ENCODE peak calls at places on chromosomes 5 and 9, in nine cellular contexts. S is activated naive CD4-positive, alpha-beta T cell treated with Interleukin-2 at 50 U/mL for 16 hours; Y is C1 segment of cervical spinal cord; R is KBM-7; T is activated CD8-positive, alpha-beta T cell treated with anti-CD3 and anti-CD28 coated beads, Interleukin-2, amount 10 ng/mL, durations not matched to agents 7 days and 5 days; V is neuronal stem cell; L is cortex of kidney; G is left ventricle myocardium inferior; E is activated T-helper 1 cell treated with anti-CD3 and anti-CD28 coated beads, Interleukin-12 subunit alpha, Interleukin-12 subunit beta, Interleukin-2, Interleukin-4 antibody, amounts not matched to agents 30 ng/mL and 10 ng/mL and 1 ng/mL, durations not matched to agents 14 hours and 24 hours and 36 hours. Q is an unnamed sample.

GRCh38 chr9:78811562-78812276 is 514.8 kb downstream of the PSAT1 start:
- DNase-seq in Y (no peak), V (no peak), R (no peak), E (no peak), T (no peak), L (no peak), S (no peak), G (no peak), Q (no peak)

GRCh38 chr9:134492281-134492691 is 149.3 kb upstream of the COL5A1 start:
- DNase-seq in L (no peak), S (no peak), T (no peak), E (no peak), Y (no peak), V (no peak), R (no peak), G (peak; percentile 69), Q (no peak)

GRCh38 chr5:93607367-93608258 is 24.6 kb downstream of the NR2F1 start:
- DNase-seq in G (no peak), S (no peak), T (peak; percentile 53), L (no peak), Y (no peak), V (no peak), R (peak; percentile 53), E (no peak), Q (peak; percentile 83)

GRCh38 chr9:117160254-117160653 is 254.6 kb downstream of the ASTN2 start:
- DNase-seq in V (no peak), T (no peak), S (no peak), Y (no peak), L (no peak), R (no peak), E (no peak), G (no peak), Q (no peak)

GRCh38 chr5:180775624-180776023 is 27.0 kb downstream of the MGAT1 start:
- DNase-seq in V (no peak), L (no peak), T (no peak), Y (no peak), G (no peak), S (no peak), E (no peak), R (no peak), Q (no peak)

GRCh38 chr5:83662558-83662957 is 58.1 kb downstream of the HAPLN1 start:
- DNase-seq in V (no peak), S (no peak), G (no peak), L (no peak), R (peak; percentile 17), T (no peak), Y (no peak), E (no peak), Q (no peak)

GRCh38 chr9:2725929-2726328 is 8.6 kb downstream of the KCNV2 start:
- DNase-seq in R (no peak), V (no peak), G (no peak), E (no peak), T (no peak), S (no peak), L (no peak), Y (no peak), Q (no peak)

GRCh38 chr5:125549322-125549871 is 803.0 kb upstream of the ZNF608 start:
- DNase-seq in E (no peak), V (no peak), S (no peak), R (no peak), L (no peak), G (no peak), Y (no peak), T (no peak), Q (no peak)

GRCh38 chr5:125203039-125203438 is 456.6 kb upstream of the ZNF608 start:
- DNase-seq in E (no peak), L (no peak), T (no peak), S (no peak), R (no peak), V (no peak), G (no peak), Y (no peak), Q (no peak)

GRCh38 chr9:98972641-98973545 is 29.2 kb downstream of the COL15A1 start:
- DNase-seq in E (no peak), R (no peak), G (no peak), S (no peak), L (no peak), Y (no peak), V (no peak), T (no peak), Q (no peak)

GRCh38 chr5:84372066-84372700 is 12.5 kb downstream of the EDIL3 start:
- DNase-seq in Y (no peak), V (no peak), G (no peak), E (no peak), S (no peak), R (no peak), T (no peak), L (no peak), Q (no peak)

GRCh38 chr9:12773562-12773961 is 1.3 kb upstream of the LURAP1L start:
- DNase-seq in S (no peak), V (no peak), E (no peak), T (no peak), Y (no peak), G (no peak), R (no peak), L (no peak), Q (no peak)

GRCh38 chr5:63247651-63248050 is 669.0 kb downstream of the LRRC70 start:
- DNase-seq in E (no peak), R (no peak), L (no peak), V (no peak), S (no peak), G (no peak), T (no peak), Y (no peak), Q (no peak)

GRCh38 chr5:81007637-81008027 is 47.5 kb downstream of the RASGRF2 start:
- DNase-seq in V (no peak), S (peak; percentile 25), L (no peak), R (no peak), G (no peak), Y (no peak), T (peak; percentile 38), E (no peak), Q (no peak)

GRCh38 chr5:635321-636055 is 23.3 kb downstream of the CEP72 start:
- DNase-seq in Y (no peak), L (no peak), E (no peak), R (no peak), T (no peak), S (no peak), V (no peak), G (no peak), Q (no peak)

GRCh38 chr9:125626187-125626586 is 80.8 kb downstream of the MAPKAP1 start:
- DNase-seq in R (no peak), S (no peak), E (no peak), V (no peak), Y (no peak), L (no peak), G (no peak), T (no peak), Q (no peak)

GRCh38 chr5:96320797-96321196 is 112.3 kb downstream of the PCSK1 start:
- DNase-seq in V (no peak), T (no peak), S (no peak), Y (no peak), E (no peak), G (no peak), R (no peak), L (no peak), Q (no peak)

GRCh38 chr5:180618830-180619562 is 27.7 kb upstream of the SCGB3A1 start:
- DNase-seq in Y (no peak), L (no peak), V (peak; percentile 62), T (peak; percentile 61), R (no peak), G (no peak), S (peak; percentile 17), E (peak; percentile 20), Q (peak; percentile 76)

GRCh38 chr5:6215891-6216290 is 162.5 kb downstream of the MED10 start:
- DNase-seq in V (no peak), Y (no peak), R (no peak), L (no peak), E (no peak), S (no peak), T (no peak), G (no peak), Q (no peak)

Q was measured in H9.